ENCODE peak calls at places on chromosomes 7 and 10, in eight cellular contexts. One of them, this sample, is unnamed.

GRCh38 chr10:133445268-133445732 is 8.4 kb upstream of the SCART1 start:
- DNase-seq in IMR-90: no peak
- DNase-seq in NCI-H460: no peak
- DNase-seq in T-helper 1 cell: no peak
- DNase-seq in body of pancreas: no peak
- DNase-seq in HuH-7.5: no peak
- DNase-seq in naive thymus-derived CD8-positive, alpha-beta T cell: no peak
- DNase-seq in ureter: no peak
- DNase-seq in this sample: no peak

GRCh38 chr10:23065549-23065948 is 29.8 kb upstream of the MSRB2 start:
- DNase-seq in HuH-7.5: no peak
- DNase-seq in body of pancreas: peak
- DNase-seq in T-helper 1 cell: no peak
- DNase-seq in IMR-90: peak
- DNase-seq in naive thymus-derived CD8-positive, alpha-beta T cell: no peak
- DNase-seq in ureter: peak
- DNase-seq in NCI-H460: no peak
- DNase-seq in this sample: peak

GRCh38 chr10:127832456-127832855 is 60.3 kb downstream of the CLRN3 start:
- DNase-seq in NCI-H460: no peak
- DNase-seq in HuH-7.5: no peak
- DNase-seq in IMR-90: no peak
- DNase-seq in T-helper 1 cell: no peak
- DNase-seq in ureter: no peak
- DNase-seq in body of pancreas: no peak
- DNase-seq in naive thymus-derived CD8-positive, alpha-beta T cell: no peak
- DNase-seq in this sample: no peak

GRCh38 chr10:51397695-51398094 is 301.7 kb downstream of the CSTF2T start:
- DNase-seq in HuH-7.5: no peak
- DNase-seq in IMR-90: peak
- DNase-seq in T-helper 1 cell: no peak
- DNase-seq in naive thymus-derived CD8-positive, alpha-beta T cell: no peak
- DNase-seq in ureter: peak
- DNase-seq in body of pancreas: peak
- DNase-seq in NCI-H460: no peak
- DNase-seq in this sample: peak

GRCh38 chr7:77684030-77684429 is 12.2 kb upstream of the RSBN1L start:
- DNase-seq in IMR-90: peak
- DNase-seq in body of pancreas: peak
- DNase-seq in ureter: no peak
- DNase-seq in naive thymus-derived CD8-positive, alpha-beta T cell: no peak
- DNase-seq in T-helper 1 cell: no peak
- DNase-seq in NCI-H460: peak
- DNase-seq in HuH-7.5: no peak
- DNase-seq in this sample: peak

GRCh38 chr10:119761106-119761505 is 35.3 kb downstream of the INPP5F start:
- DNase-seq in T-helper 1 cell: no peak
- DNase-seq in naive thymus-derived CD8-positive, alpha-beta T cell: no peak
- DNase-seq in IMR-90: peak
- DNase-seq in NCI-H460: peak
- DNase-seq in HuH-7.5: no peak
- DNase-seq in body of pancreas: no peak
- DNase-seq in ureter: no peak
- DNase-seq in this sample: no peak

GRCh38 chr10:131979821-131980270 is 1.9 kb downstream of the BNIP3 start:
- DNase-seq in IMR-90: peak
- DNase-seq in HuH-7.5: peak
- DNase-seq in T-helper 1 cell: no peak
- DNase-seq in naive thymus-derived CD8-positive, alpha-beta T cell: no peak
- DNase-seq in ureter: no peak
- DNase-seq in body of pancreas: peak
- DNase-seq in NCI-H460: no peak
- DNase-seq in this sample: peak

GRCh38 chr10:12348870-12349627 is at the start of gene CAMK1D:
- DNase-seq in IMR-90: peak
- DNase-seq in naive thymus-derived CD8-positive, alpha-beta T cell: peak
- DNase-seq in body of pancreas: peak
- DNase-seq in T-helper 1 cell: peak
- DNase-seq in ureter: peak
- DNase-seq in HuH-7.5: peak
- DNase-seq in NCI-H460: no peak
- DNase-seq in this sample: peak

GRCh38 chr10:75097666-75098285 is 13.7 kb upstream of the SAMD8 start:
- DNase-seq in ureter: no peak
- DNase-seq in body of pancreas: no peak
- DNase-seq in T-helper 1 cell: no peak
- DNase-seq in naive thymus-derived CD8-positive, alpha-beta T cell: no peak
- DNase-seq in IMR-90: peak
- DNase-seq in HuH-7.5: no peak
- DNase-seq in NCI-H460: no peak
- DNase-seq in this sample: no peak

GRCh38 chr7:26583094-26583493 is 281.3 kb downstream of the SKAP2 start:
- DNase-seq in ureter: no peak
- DNase-seq in body of pancreas: no peak
- DNase-seq in NCI-H460: no peak
- DNase-seq in IMR-90: no peak
- DNase-seq in naive thymus-derived CD8-positive, alpha-beta T cell: no peak
- DNase-seq in HuH-7.5: no peak
- DNase-seq in T-helper 1 cell: no peak
- DNase-seq in this sample: no peak

GRCh38 chr7:40300146-40300655 is 165.4 kb downstream of the SUGCT start:
- DNase-seq in body of pancreas: no peak
- DNase-seq in NCI-H460: no peak
- DNase-seq in ureter: no peak
- DNase-seq in T-helper 1 cell: no peak
- DNase-seq in HuH-7.5: no peak
- DNase-seq in IMR-90: no peak
- DNase-seq in naive thymus-derived CD8-positive, alpha-beta T cell: no peak
- DNase-seq in this sample: no peak

GRCh38 chr10:47253651-47254375 is 46.2 kb upstream of the GDF10 start:
- DNase-seq in body of pancreas: peak
- DNase-seq in NCI-H460: no peak
- DNase-seq in naive thymus-derived CD8-positive, alpha-beta T cell: no peak
- DNase-seq in IMR-90: peak
- DNase-seq in HuH-7.5: no peak
- DNase-seq in T-helper 1 cell: no peak
- DNase-seq in ureter: no peak
- DNase-seq in this sample: peak

GRCh38 chr10:81843042-81843441 is 32.0 kb upstream of the NRG3 start:
- DNase-seq in naive thymus-derived CD8-positive, alpha-beta T cell: no peak
- DNase-seq in NCI-H460: no peak
- DNase-seq in HuH-7.5: no peak
- DNase-seq in T-helper 1 cell: no peak
- DNase-seq in ureter: no peak
- DNase-seq in IMR-90: no peak
- DNase-seq in body of pancreas: no peak
- DNase-seq in this sample: no peak

GRCh38 chr10:62422068-62422590 is 48.0 kb downstream of the ZNF365 start:
- DNase-seq in naive thymus-derived CD8-positive, alpha-beta T cell: no peak
- DNase-seq in HuH-7.5: no peak
- DNase-seq in body of pancreas: no peak
- DNase-seq in NCI-H460: no peak
- DNase-seq in T-helper 1 cell: no peak
- DNase-seq in ureter: no peak
- DNase-seq in IMR-90: peak
- DNase-seq in this sample: no peak

GRCh38 chr7:69457912-69458491 is 140.3 kb upstream of the AUTS2 start:
- DNase-seq in IMR-90: no peak
- DNase-seq in body of pancreas: peak
- DNase-seq in HuH-7.5: no peak
- DNase-seq in NCI-H460: no peak
- DNase-seq in ureter: no peak
- DNase-seq in naive thymus-derived CD8-positive, alpha-beta T cell: no peak
- DNase-seq in T-helper 1 cell: no peak
- DNase-seq in this sample: peak

GRCh38 chr7:31432831-31433340 is 81.0 kb upstream of the ITPRID1 start:
- DNase-seq in body of pancreas: no peak
- DNase-seq in IMR-90: no peak
- DNase-seq in HuH-7.5: no peak
- DNase-seq in T-helper 1 cell: no peak
- DNase-seq in ureter: no peak
- DNase-seq in NCI-H460: no peak
- DNase-seq in naive thymus-derived CD8-positive, alpha-beta T cell: no peak
- DNase-seq in this sample: no peak

GRCh38 chr7:155764432-155764798 is 47.8 kb downstream of the SHH start:
- DNase-seq in IMR-90: no peak
- DNase-seq in NCI-H460: no peak
- DNase-seq in body of pancreas: no peak
- DNase-seq in T-helper 1 cell: no peak
- DNase-seq in naive thymus-derived CD8-positive, alpha-beta T cell: peak
- DNase-seq in HuH-7.5: no peak
- DNase-seq in ureter: no peak
- DNase-seq in this sample: no peak

GRCh38 chr7:1706721-1707613 is 36.9 kb downstream of the ELFN1 start:
- DNase-seq in NCI-H460: no peak
- DNase-seq in naive thymus-derived CD8-positive, alpha-beta T cell: no peak
- DNase-seq in body of pancreas: peak
- DNase-seq in IMR-90: no peak
- DNase-seq in HuH-7.5: no peak
- DNase-seq in ureter: peak
- DNase-seq in T-helper 1 cell: no peak
- DNase-seq in this sample: no peak

GRCh38 chr7:92723205-92723604 is 113.2 kb downstream of the CDK6 start:
- DNase-seq in ureter: no peak
- DNase-seq in IMR-90: peak
- DNase-seq in naive thymus-derived CD8-positive, alpha-beta T cell: no peak
- DNase-seq in HuH-7.5: no peak
- DNase-seq in body of pancreas: no peak
- DNase-seq in NCI-H460: no peak
- DNase-seq in T-helper 1 cell: no peak
- DNase-seq in this sample: no peak

GRCh38 chr10:36621346-36621745 is 504.1 kb upstream of the ANKRD30A start:
- DNase-seq in IMR-90: peak
- DNase-seq in HuH-7.5: no peak
- DNase-seq in ureter: no peak
- DNase-seq in NCI-H460: no peak
- DNase-seq in body of pancreas: no peak
- DNase-seq in naive thymus-derived CD8-positive, alpha-beta T cell: no peak
- DNase-seq in T-helper 1 cell: no peak
- DNase-seq in this sample: no peak

GRCh38 chr7:156015237-156016020 is 203.2 kb upstream of the SHH start:
- DNase-seq in body of pancreas: no peak
- DNase-seq in HuH-7.5: no peak
- DNase-seq in IMR-90: no peak
- DNase-seq in ureter: no peak
- DNase-seq in naive thymus-derived CD8-positive, alpha-beta T cell: no peak
- DNase-seq in T-helper 1 cell: no peak
- DNase-seq in NCI-H460: no peak
- DNase-seq in this sample: no peak

GRCh38 chr7:137903382-137904169 is 56.8 kb upstream of the DGKI start:
- DNase-seq in T-helper 1 cell: no peak
- DNase-seq in HuH-7.5: peak
- DNase-seq in NCI-H460: peak
- DNase-seq in body of pancreas: peak
- DNase-seq in IMR-90: peak
- DNase-seq in ureter: peak
- DNase-seq in naive thymus-derived CD8-positive, alpha-beta T cell: peak
- DNase-seq in this sample: no peak

GRCh38 chr7:33933611-33934281 is 28.4 kb downstream of the BMPER start:
- DNase-seq in HuH-7.5: no peak
- DNase-seq in naive thymus-derived CD8-positive, alpha-beta T cell: no peak
- DNase-seq in IMR-90: peak
- DNase-seq in T-helper 1 cell: no peak
- DNase-seq in body of pancreas: no peak
- DNase-seq in ureter: no peak
- DNase-seq in NCI-H460: no peak
- DNase-seq in this sample: no peak

GRCh38 chr7:64113981-64114380 is 68.7 kb downstream of the ZNF727 start:
- DNase-seq in IMR-90: no peak
- DNase-seq in body of pancreas: no peak
- DNase-seq in NCI-H460: no peak
- DNase-seq in T-helper 1 cell: no peak
- DNase-seq in naive thymus-derived CD8-positive, alpha-beta T cell: no peak
- DNase-seq in HuH-7.5: no peak
- DNase-seq in ureter: no peak
- DNase-seq in this sample: no peak

GRCh38 chr10:11539191-11539868 is 72.1 kb downstream of the USP6NL start:
- DNase-seq in T-helper 1 cell: no peak
- DNase-seq in HuH-7.5: no peak
- DNase-seq in NCI-H460: no peak
- DNase-seq in body of pancreas: no peak
- DNase-seq in naive thymus-derived CD8-positive, alpha-beta T cell: no peak
- DNase-seq in ureter: no peak
- DNase-seq in IMR-90: peak
- DNase-seq in this sample: no peak